ENCODE peak calls at places on chromosomes 6 and 20, in seven cellular contexts. One of them, this sample, is unnamed. For H3K9me3, the result is how much of the 10 kb centered on the place peaks cover.

GRCh38 chr6:125377621-125378020 is 75.9 kb upstream of the HDDC2 start:
- DNase-seq in PC-3: no peak
- DNase-seq in mucosa of descending colon: no peak
- DNase-seq in small intestine: no peak
- DNase-seq in uterus: no peak
- DNase-seq in left ventricle myocardium inferior: no peak
- DNase-seq in cardiac muscle cell: no peak
- DNase-seq in this sample: no peak

GRCh38 chr20:39935921-39936320 is 753.1 kb downstream of the MAFB start:
- DNase-seq in left ventricle myocardium inferior: no peak
- DNase-seq in small intestine: no peak
- DNase-seq in PC-3: no peak
- DNase-seq in cardiac muscle cell: no peak
- DNase-seq in mucosa of descending colon: no peak
- DNase-seq in uterus: no peak
- DNase-seq in this sample: no peak

GRCh38 chr6:169253745-169254238 is at the start of gene THBS2:
- DNase-seq in PC-3: no peak
- DNase-seq in mucosa of descending colon: no peak
- DNase-seq in uterus: peak
- DNase-seq in small intestine: peak
- DNase-seq in left ventricle myocardium inferior: peak
- DNase-seq in cardiac muscle cell: peak
- DNase-seq in this sample: peak

GRCh38 chr20:16472045-16472872 is 101.0 kb downstream of the KIF16B start:
- DNase-seq in small intestine: peak
- DNase-seq in uterus: no peak
- DNase-seq in mucosa of descending colon: no peak
- DNase-seq in PC-3: peak
- DNase-seq in cardiac muscle cell: no peak
- DNase-seq in left ventricle myocardium inferior: no peak
- DNase-seq in this sample: no peak

GRCh38 chr6:52482903-52483670 is 62.9 kb downstream of the EFHC1 start:
- DNase-seq in small intestine: peak
- DNase-seq in cardiac muscle cell: no peak
- DNase-seq in mucosa of descending colon: no peak
- DNase-seq in left ventricle myocardium inferior: no peak
- DNase-seq in PC-3: peak
- DNase-seq in uterus: no peak
- DNase-seq in this sample: no peak

GRCh38 chr6:75376347-75377024 is 91.9 kb upstream of the TMEM30A start:
- DNase-seq in cardiac muscle cell: no peak
- DNase-seq in PC-3: peak
- DNase-seq in left ventricle myocardium inferior: no peak
- DNase-seq in small intestine: no peak
- DNase-seq in mucosa of descending colon: no peak
- DNase-seq in uterus: no peak
- DNase-seq in this sample: no peak

GRCh38 chr20:21183722-21184121 is 57.8 kb downstream of the KIZ start:
- DNase-seq in PC-3: peak
- DNase-seq in small intestine: peak
- DNase-seq in uterus: no peak
- DNase-seq in cardiac muscle cell: no peak
- DNase-seq in mucosa of descending colon: no peak
- DNase-seq in left ventricle myocardium inferior: no peak
- DNase-seq in this sample: peak

GRCh38 chr6:163260111-163260895 is 154.2 kb upstream of the QKI start:
- DNase-seq in uterus: no peak
- DNase-seq in left ventricle myocardium inferior: no peak
- DNase-seq in mucosa of descending colon: no peak
- DNase-seq in small intestine: no peak
- DNase-seq in PC-3: no peak
- DNase-seq in cardiac muscle cell: peak
- DNase-seq in this sample: no peak

GRCh38 chr6:45647341-45648138 is 269.8 kb upstream of the SUPT3H start:
- DNase-seq in PC-3: peak
- DNase-seq in left ventricle myocardium inferior: no peak
- DNase-seq in mucosa of descending colon: no peak
- DNase-seq in cardiac muscle cell: no peak
- DNase-seq in small intestine: no peak
- DNase-seq in uterus: no peak
- DNase-seq in this sample: no peak

GRCh38 chr20:62942456-62942855 is 4.5 kb downstream of the GID8 start:
- DNase-seq in cardiac muscle cell: no peak
- DNase-seq in uterus: no peak
- DNase-seq in small intestine: no peak
- DNase-seq in mucosa of descending colon: no peak
- DNase-seq in left ventricle myocardium inferior: no peak
- DNase-seq in PC-3: no peak
- DNase-seq in this sample: no peak

GRCh38 chr20:9508696-9509178 is 5.7 kb upstream of the LAMP5 start:
- DNase-seq in small intestine: no peak
- DNase-seq in uterus: no peak
- DNase-seq in left ventricle myocardium inferior: no peak
- DNase-seq in PC-3: no peak
- DNase-seq in cardiac muscle cell: no peak
- DNase-seq in mucosa of descending colon: no peak
- DNase-seq in this sample: no peak

GRCh38 chr20:54148947-54149764 is 24.6 kb downstream of the CYP24A1 start:
- DNase-seq in PC-3: peak
- DNase-seq in cardiac muscle cell: no peak
- DNase-seq in mucosa of descending colon: no peak
- DNase-seq in left ventricle myocardium inferior: no peak
- DNase-seq in small intestine: peak
- DNase-seq in uterus: no peak
- DNase-seq in this sample: no peak

GRCh38 chr6:132797975-132798819 is at the start of gene SLC18B1:
- DNase-seq in small intestine: peak
- DNase-seq in mucosa of descending colon: peak
- DNase-seq in left ventricle myocardium inferior: peak
- DNase-seq in cardiac muscle cell: peak
- DNase-seq in PC-3: peak
- DNase-seq in uterus: peak
- DNase-seq in this sample: peak

GRCh38 chr6:88211446-88211845 is 45.3 kb upstream of the CNR1 start:
- DNase-seq in uterus: no peak
- DNase-seq in left ventricle myocardium inferior: no peak
- DNase-seq in mucosa of descending colon: no peak
- DNase-seq in PC-3: no peak
- DNase-seq in small intestine: no peak
- DNase-seq in cardiac muscle cell: no peak
- DNase-seq in this sample: no peak

GRCh38 chr6:146106532-146106931 is 77.7 kb downstream of the GRM1 start:
- DNase-seq in mucosa of descending colon: no peak
- DNase-seq in uterus: no peak
- DNase-seq in left ventricle myocardium inferior: no peak
- DNase-seq in PC-3: no peak
- DNase-seq in small intestine: no peak
- DNase-seq in cardiac muscle cell: no peak
- DNase-seq in this sample: no peak

GRCh38 chr20:37994512-37994911 is 38.7 kb downstream of the TTI1 start:
- DNase-seq in left ventricle myocardium inferior: no peak
- DNase-seq in mucosa of descending colon: no peak
- DNase-seq in cardiac muscle cell: no peak
- DNase-seq in PC-3: peak
- DNase-seq in small intestine: no peak
- DNase-seq in uterus: no peak
- DNase-seq in this sample: no peak

GRCh38 chr6:130357436-130357835 is 8.4 kb upstream of the TMEM200A start:
- DNase-seq in left ventricle myocardium inferior: no peak
- DNase-seq in cardiac muscle cell: no peak
- DNase-seq in uterus: no peak
- DNase-seq in small intestine: no peak
- DNase-seq in PC-3: no peak
- DNase-seq in mucosa of descending colon: no peak
- DNase-seq in this sample: no peak

GRCh38 chr6:131292145-131292938 is 157.1 kb downstream of the AKAP7 start:
- DNase-seq in left ventricle myocardium inferior: no peak
- DNase-seq in small intestine: no peak
- DNase-seq in cardiac muscle cell: peak
- DNase-seq in mucosa of descending colon: no peak
- DNase-seq in uterus: no peak
- DNase-seq in PC-3: no peak
- DNase-seq in this sample: no peak

GRCh38 chr6:136921936-136922679 is at the start of gene SLC35D3:
- DNase-seq in uterus: no peak
- DNase-seq in cardiac muscle cell: peak
- DNase-seq in PC-3: no peak
- DNase-seq in mucosa of descending colon: peak
- DNase-seq in left ventricle myocardium inferior: no peak
- DNase-seq in small intestine: no peak
- DNase-seq in this sample: no peak

GRCh38 chr6:141906569-141907080 is 226.1 kb upstream of the GJE1 start:
- DNase-seq in left ventricle myocardium inferior: no peak
- DNase-seq in small intestine: no peak
- DNase-seq in mucosa of descending colon: no peak
- DNase-seq in cardiac muscle cell: no peak
- DNase-seq in PC-3: no peak
- DNase-seq in uterus: no peak
- DNase-seq in this sample: no peak

GRCh38 chr6:149043476-149044130 is 273.9 kb upstream of the TAB2 start:
- DNase-seq in mucosa of descending colon: no peak
- DNase-seq in left ventricle myocardium inferior: no peak
- DNase-seq in cardiac muscle cell: no peak
- DNase-seq in small intestine: no peak
- DNase-seq in PC-3: peak
- DNase-seq in uterus: no peak
- DNase-seq in this sample: peak

GRCh38 chr20:56826971-56827645 is 198.0 kb downstream of the TFAP2C start:
- DNase-seq in small intestine: no peak
- DNase-seq in left ventricle myocardium inferior: no peak
- DNase-seq in cardiac muscle cell: no peak
- DNase-seq in uterus: peak
- DNase-seq in mucosa of descending colon: no peak
- DNase-seq in PC-3: peak
- DNase-seq in this sample: no peak

GRCh38 chr6:5569491-5569890 is 308.2 kb downstream of the FARS2 start:
- DNase-seq in small intestine: peak
- DNase-seq in PC-3: peak
- DNase-seq in mucosa of descending colon: no peak
- DNase-seq in cardiac muscle cell: no peak
- DNase-seq in uterus: no peak
- DNase-seq in left ventricle myocardium inferior: no peak
- DNase-seq in this sample: peak

GRCh38 chr20:48181536-48181935 is 396.3 kb upstream of the SULF2 start:
- DNase-seq in left ventricle myocardium inferior: no peak
- DNase-seq in PC-3: no peak
- DNase-seq in mucosa of descending colon: no peak
- DNase-seq in small intestine: no peak
- DNase-seq in uterus: no peak
- DNase-seq in cardiac muscle cell: no peak
- DNase-seq in this sample: no peak

GRCh38 chr20:38723069-38723981 is 961 bp upstream of the SLC32A1 start:
- DNase-seq in cardiac muscle cell: no peak
- DNase-seq in mucosa of descending colon: no peak
- DNase-seq in left ventricle myocardium inferior: no peak
- DNase-seq in PC-3: no peak
- DNase-seq in small intestine: no peak
- DNase-seq in uterus: no peak
- DNase-seq in this sample: no peak

GRCh38 chr6:17863971-17864754 is 123.3 kb downstream of the KIF13A start:
- DNase-seq in small intestine: no peak
- DNase-seq in left ventricle myocardium inferior: peak
- DNase-seq in uterus: no peak
- DNase-seq in mucosa of descending colon: peak
- DNase-seq in cardiac muscle cell: no peak
- DNase-seq in PC-3: peak
- DNase-seq in this sample: peak

GRCh38 chr6:39887692-39888450 is 46.4 kb downstream of the MOCS1 start:
- DNase-seq in uterus: peak
- DNase-seq in cardiac muscle cell: peak
- DNase-seq in PC-3: peak
- DNase-seq in mucosa of descending colon: peak
- DNase-seq in left ventricle myocardium inferior: peak
- DNase-seq in small intestine: no peak
- DNase-seq in this sample: peak

GRCh38 chr6:169990095-169991030 is 238.9 kb downstream of the ERMARD start:
- DNase-seq in PC-3: no peak
- DNase-seq in uterus: peak
- DNase-seq in left ventricle myocardium inferior: no peak
- DNase-seq in cardiac muscle cell: no peak
- DNase-seq in mucosa of descending colon: peak
- DNase-seq in small intestine: no peak
- DNase-seq in this sample: no peak

GRCh38 chr20:21225215-21225947 is 77.8 kb upstream of the XRN2 start:
- DNase-seq in PC-3: no peak
- DNase-seq in left ventricle myocardium inferior: no peak
- DNase-seq in cardiac muscle cell: no peak
- DNase-seq in uterus: no peak
- DNase-seq in mucosa of descending colon: no peak
- DNase-seq in small intestine: no peak
- DNase-seq in this sample: no peak

GRCh38 chr20:64038252-64038578 is 2.2 kb downstream of the C20orf204 start:
- DNase-seq in small intestine: no peak
- DNase-seq in cardiac muscle cell: no peak
- DNase-seq in uterus: no peak
- DNase-seq in left ventricle myocardium inferior: no peak
- DNase-seq in PC-3: no peak
- DNase-seq in mucosa of descending colon: no peak
- DNase-seq in this sample: no peak
- H3K4me3 ChIP-seq in small intestine: peak
- H3K4me3 ChIP-seq in cardiac muscle cell: peak
- H3K4me3 ChIP-seq in uterus: no peak
- H3K4me3 ChIP-seq in left ventricle myocardium inferior: peak
- H3K4me3 ChIP-seq in PC-3: peak
- H3K4me3 ChIP-seq in mucosa of descending colon: no peak
- H3K4me3 ChIP-seq in this sample: no peak

DNA sequence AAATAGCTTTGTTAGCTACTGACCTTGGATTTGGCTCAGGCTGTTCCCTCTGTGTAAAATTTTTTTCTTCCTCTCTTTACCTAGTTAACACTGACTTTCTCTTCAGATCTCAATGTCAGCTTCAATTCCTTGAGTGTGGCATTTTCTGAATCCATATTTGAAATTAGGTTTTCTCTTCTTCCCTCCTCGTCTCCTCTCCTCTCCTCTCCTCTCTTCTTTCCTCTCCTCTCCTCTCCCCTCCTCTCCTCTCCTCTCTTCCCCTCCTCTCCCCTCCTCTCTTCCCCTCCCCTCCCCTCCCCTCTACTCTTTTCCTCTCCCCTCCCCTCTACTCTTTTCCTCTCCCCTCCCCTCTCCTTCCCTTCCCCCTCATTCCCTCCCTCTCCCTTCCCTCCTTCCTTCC is 453.3 kb downstream of the BMP2 start:
- DNase-seq in PC-3: no peak
- DNase-seq in mucosa of descending colon: no peak
- DNase-seq in small intestine: no peak
- DNase-seq in uterus: no peak
- DNase-seq in left ventricle myocardium inferior: no peak
- DNase-seq in cardiac muscle cell: no peak
- DNase-seq in this sample: no peak
- H3K9me3 ChIP-seq in PC-3: under half
- H3K9me3 ChIP-seq in mucosa of descending colon: under half
- H3K9me3 ChIP-seq in small intestine: under half
- H3K9me3 ChIP-seq in uterus: under half
- H3K9me3 ChIP-seq in left ventricle myocardium inferior: under half
- H3K9me3 ChIP-seq in cardiac muscle cell: under half
- H3K9me3 ChIP-seq in this sample: under half

GRCh38 chr6:165096209-165096608 is 213.2 kb downstream of the C6orf118 start:
- DNase-seq in left ventricle myocardium inferior: no peak
- DNase-seq in small intestine: no peak
- DNase-seq in cardiac muscle cell: no peak
- DNase-seq in PC-3: no peak
- DNase-seq in uterus: no peak
- DNase-seq in mucosa of descending colon: no peak
- DNase-seq in this sample: no peak
- H3K4me3 ChIP-seq in left ventricle myocardium inferior: no peak
- H3K4me3 ChIP-seq in small intestine: no peak
- H3K4me3 ChIP-seq in cardiac muscle cell: no peak
- H3K4me3 ChIP-seq in PC-3: no peak
- H3K4me3 ChIP-seq in uterus: no peak
- H3K4me3 ChIP-seq in mucosa of descending colon: no peak
- H3K4me3 ChIP-seq in this sample: no peak

GRCh38 chr6:85300581-85300980 is 149.3 kb upstream of the NT5E start:
- DNase-seq in uterus: no peak
- DNase-seq in PC-3: no peak
- DNase-seq in mucosa of descending colon: no peak
- DNase-seq in left ventricle myocardium inferior: no peak
- DNase-seq in small intestine: no peak
- DNase-seq in cardiac muscle cell: no peak
- DNase-seq in this sample: no peak
- H3K9me3 ChIP-seq in uterus: under half
- H3K9me3 ChIP-seq in PC-3: under half
- H3K9me3 ChIP-seq in mucosa of descending colon: under half
- H3K9me3 ChIP-seq in left ventricle myocardium inferior: under half
- H3K9me3 ChIP-seq in small intestine: under half
- H3K9me3 ChIP-seq in cardiac muscle cell: under half
- H3K9me3 ChIP-seq in this sample: under half

This sample was measured in MG63.